ENCODE peak calls at places on chromosomes 1 and 21, in eight cellular contexts. G is prostate gland, L is NB4, Q is body of pancreas, I is A549, A is stomach, N is right lobe of liver, P is K562. U is an unnamed sample.

GRCh38 chr1:78370356-78370755 is 120.4 kb upstream of the PTGFR start:
- DNase-seq in Q (no peak), L (no peak), N (no peak), G (no peak), A (no peak), P (no peak), I (no peak), U (no peak)

GRCh38 chr1:47751188-47751587 is 246.0 kb downstream of the TRABD2B start:
- DNase-seq in L (peak; percentile 15), P (no peak), G (no peak), I (no peak), N (no peak), Q (no peak), A (no peak), U (no peak)

GRCh38 chr1:187203257-187203656 is 374.5 kb downstream of the PLA2G4A start:
- DNase-seq in P (no peak), L (no peak), N (no peak), G (no peak), I (peak; percentile 3), A (no peak), Q (no peak), U (no peak)

GRCh38 chr1:94855307-94855700 is 35.1 kb downstream of the SLC44A3 start:
- DNase-seq in G (no peak), P (no peak), Q (no peak), L (no peak), I (no peak), A (no peak), N (no peak), U (no peak)

GRCh38 chr1:22808186-22808845 is 97.7 kb downstream of the EPHB2 start:
- DNase-seq in G (no peak), A (no peak), I (no peak), N (no peak), Q (no peak), L (no peak), P (no peak), U (no peak)

GRCh38 chr1:25036117-25036546 is 106.1 kb upstream of the RUNX3 start:
- DNase-seq in N (no peak), A (no peak), G (no peak), L (no peak), P (no peak), I (no peak), Q (no peak), U (no peak)

GRCh38 chr1:246032111-246032551 is 474.9 kb downstream of the SMYD3 start:
- DNase-seq in N (no peak), I (no peak), Q (no peak), A (no peak), G (no peak), P (no peak), L (no peak), U (no peak)

GRCh38 chr1:19640363-19641316 is 3.5 kb upstream of the NBL1 start:
- DNase-seq in L (no peak), P (no peak), G (no peak), Q (no peak), I (peak; percentile 60), A (peak; percentile 56), N (no peak), U (peak; percentile 82)

GRCh38 chr21:46397211-46397905 is 61.3 kb upstream of the DIP2A start:
- DNase-seq in G (no peak), P (no peak), I (no peak), N (peak; percentile 35), L (no peak), A (no peak), Q (no peak), U (no peak)

GRCh38 chr21:38170283-38170682 is 86.5 kb upstream of the KCNJ15 start:
- DNase-seq in L (no peak), I (no peak), N (no peak), G (peak; percentile 11), Q (no peak), P (no peak), A (peak; percentile 57), U (no peak)

GRCh38 chr1:1080951-1081310 is 6.8 kb upstream of the RNF223 start:
- DNase-seq in A (no peak), P (no peak), I (no peak), N (peak; percentile 45), G (no peak), L (no peak), Q (no peak), U (peak; percentile 38)

GRCh38 chr1:12232221-12232620 is 2.4 kb downstream of the VPS13D start:
- DNase-seq in Q (no peak), G (peak; percentile 84), N (peak; percentile 71), P (no peak), A (peak; percentile 37), L (no peak), I (no peak), U (peak; percentile 53)

GRCh38 chr1:85607126-85607912 is 26.8 kb downstream of the CCN1 start:
- DNase-seq in N (no peak), I (peak; percentile 82), Q (peak; percentile 23), P (no peak), G (no peak), L (no peak), A (no peak), U (no peak)

GRCh38 chr1:6386371-6386949 is 7.1 kb downstream of the ACOT7 start:
- DNase-seq in P (no peak), Q (no peak), I (no peak), N (no peak), G (no peak), L (no peak), A (no peak), U (no peak)

GRCh38 chr1:33292726-33293340 is 28.1 kb downstream of the A3GALT2 start:
- DNase-seq in G (no peak), N (peak; percentile 27), L (no peak), A (no peak), P (no peak), I (no peak), Q (peak; percentile 23), U (no peak)

GRCh38 chr1:41870076-41870562 is 48.6 kb downstream of the HIVEP3 start:
- DNase-seq in P (peak; percentile 28), Q (no peak), L (peak; percentile 69), G (no peak), N (no peak), I (no peak), A (no peak), U (no peak)

DNA sequence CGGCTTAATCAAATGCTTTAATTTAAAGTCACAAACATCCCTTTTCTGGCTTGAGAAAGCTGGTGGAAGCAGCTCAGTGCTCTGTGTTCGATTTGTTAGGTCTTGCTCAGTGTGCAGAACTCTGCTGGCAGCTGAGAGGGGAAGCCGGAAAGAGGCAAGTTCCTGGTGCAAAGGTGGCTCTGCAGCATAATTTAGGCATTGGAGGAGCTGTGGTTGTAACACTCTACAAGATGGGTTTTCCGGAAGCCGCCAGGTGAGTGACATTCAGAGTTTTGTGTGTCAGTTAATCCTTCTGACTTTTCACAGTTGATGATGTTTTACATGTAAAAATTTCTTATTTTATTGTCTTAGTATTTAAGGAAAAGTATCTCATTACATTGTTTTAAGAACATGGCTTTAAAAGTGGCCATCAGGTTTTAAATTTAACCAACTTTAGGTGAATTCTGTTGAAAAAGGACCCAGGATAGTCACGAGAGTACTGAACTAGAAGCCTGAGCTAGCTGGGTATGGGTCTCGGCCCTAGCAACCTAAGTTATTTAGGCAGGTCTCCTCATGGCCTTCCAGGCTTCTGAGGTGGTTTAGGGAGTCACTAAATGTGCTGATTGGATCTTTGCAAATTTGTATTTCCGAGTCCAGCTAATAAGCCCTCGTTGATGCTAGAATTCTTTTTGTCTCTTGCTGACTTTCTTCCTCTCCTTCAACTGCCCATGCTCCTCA is 47.1 kb upstream of the PODN start:
- DNase-seq in A (peak; percentile 82), Q (peak; percentile 90), I (peak; percentile 44), P (peak; percentile 85), G (peak; percentile 75), N (peak; percentile 71), L (peak; percentile 92), U (peak; percentile 93)
- TF ChIP-seq POLR2A in A (no peak), Q (peak; percentile 42), I (no peak), P (peak; percentile 74), G (no peak), N (peak; percentile 29), L (peak; percentile 49), U (peak; percentile 24)

GRCh38 chr1:37089750-37090149 is 55.4 kb upstream of the GRIK3 start:
- DNase-seq in L (no peak), P (no peak), I (no peak), A (no peak), G (no peak), N (no peak), Q (no peak), U (no peak)

GRCh38 chr1:37083551-37084119 is 49.3 kb upstream of the GRIK3 start:
- DNase-seq in A (no peak), Q (no peak), N (no peak), G (no peak), L (no peak), P (no peak), I (no peak), U (no peak)

GRCh38 chr1:37090671-37091070 is 56.4 kb upstream of the GRIK3 start:
- DNase-seq in L (no peak), N (no peak), I (no peak), G (no peak), A (no peak), P (no peak), Q (no peak), U (no peak)

GRCh38 chr1:37085393-37085792 is 51.1 kb upstream of the GRIK3 start:
- DNase-seq in G (no peak), L (peak; percentile 8), I (peak; percentile 9), P (peak; percentile 40), A (no peak), Q (no peak), N (no peak), U (no peak)
- TF ChIP-seq CTCF in G (no peak), L (peak; percentile 11), I (no peak), P (peak; percentile 56), A (no peak), Q (no peak), N (no peak), U (no peak)

DNA sequence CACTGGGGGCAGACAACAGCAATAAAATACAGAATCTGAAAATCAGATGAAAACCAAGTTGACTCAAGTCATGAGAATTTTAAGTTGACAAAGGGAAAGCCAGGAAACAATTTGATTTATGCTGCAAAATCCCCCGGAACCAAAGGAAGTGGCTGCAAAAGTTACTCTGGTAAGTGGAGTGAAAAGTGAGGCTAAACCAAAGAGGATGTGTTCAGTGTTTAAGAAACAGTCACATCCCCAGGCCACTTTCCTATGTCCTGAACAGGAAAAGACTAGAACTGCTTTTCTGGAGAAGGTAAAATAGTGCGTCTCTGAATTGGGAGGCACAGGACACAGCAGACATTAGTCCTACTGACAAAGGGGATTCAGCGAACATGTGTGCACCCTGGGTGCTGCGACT is 5.9 kb downstream of the TARBP1 start:
- DNase-seq in A (no peak), Q (no peak), P (no peak), I (no peak), G (no peak), L (no peak), N (no peak), U (no peak)
- TF ChIP-seq POLR2A in A (no peak), Q (no peak), P (no peak), I (no peak), G (no peak), L (no peak), N (no peak), U (no peak)

DNA sequence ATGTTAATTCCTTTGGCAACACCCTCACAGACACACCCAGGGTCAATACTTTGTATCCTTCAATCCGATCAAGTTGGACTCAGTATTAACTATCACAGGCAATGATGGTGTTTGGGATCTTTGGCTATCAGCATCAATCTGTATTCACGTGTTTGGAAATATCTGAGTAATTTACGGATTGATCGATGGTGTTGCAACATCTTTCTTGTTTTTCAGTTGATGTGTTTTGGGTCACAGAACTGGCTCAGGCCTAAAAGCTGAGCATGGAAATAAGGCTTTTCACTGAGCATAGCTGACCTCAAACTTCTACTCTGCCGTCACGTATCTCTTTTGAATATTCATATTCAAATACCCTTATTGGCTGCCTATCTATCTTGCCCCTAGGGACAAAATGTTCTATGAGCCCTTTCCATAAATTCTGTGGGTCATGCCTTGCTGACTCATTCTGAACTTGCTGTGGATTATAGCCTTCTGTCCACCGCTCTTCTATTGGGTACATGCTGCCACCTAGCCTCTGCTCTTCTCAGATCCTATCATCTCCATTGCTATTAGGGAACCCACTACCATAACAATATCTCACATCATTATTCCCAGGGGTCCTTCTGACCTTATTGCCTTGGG is 156.0 kb downstream of the PDE4B start:
- DNase-seq in P (peak; percentile 66), I (no peak), Q (peak; percentile 8), A (no peak), N (no peak), L (peak; percentile 9), G (no peak), U (no peak)
- TF ChIP-seq CTCF in P (peak; percentile 66), I (no peak), Q (no peak), A (no peak), N (no peak), L (no peak), G (peak; percentile 3), U (no peak)